ENCODE peak calls at places on chromosomes 12 and 14, in ten cellular contexts. Z, W, H, J, F, E, D, Y, I and G are unnamed samples. For H3K4me1, the result is how much of the 10 kb centered on the place peaks cover.

GRCh38 chr12:65962921-65963883 is 138.9 kb downstream of the HMGA2 start:
- DNase-seq in Y (no peak), F (no peak), W (peak), J (peak), E (peak), H (no peak), I (peak), Z (no peak), D (no peak), G (peak)

GRCh38 chr14:41662780-41663477 is 56.3 kb downstream of the LRFN5 start:
- DNase-seq in I (peak), W (no peak), D (no peak), Z (no peak), H (no peak), Y (no peak), J (no peak), F (no peak), E (no peak), G (no peak)

GRCh38 chr14:70392676-70393075 is 24.2 kb downstream of the SYNJ2BP start:
- DNase-seq in J (no peak), Z (no peak), I (no peak), W (no peak), Y (no peak), F (no peak), E (no peak), H (no peak), D (no peak), G (no peak)

GRCh38 chr14:85416771-85417170 is 113.2 kb upstream of the FLRT2 start:
- DNase-seq in W (no peak), F (no peak), H (no peak), Z (no peak), D (no peak), E (peak), Y (no peak), J (no peak), I (peak), G (no peak)

GRCh38 chr12:1616233-1617066 is 12.6 kb upstream of the WNT5B start:
- DNase-seq in H (no peak), F (peak), D (no peak), E (no peak), Z (peak), Y (no peak), J (no peak), I (no peak), W (no peak), G (no peak)

GRCh38 chr14:71203306-71203705 is 296.0 kb downstream of the PCNX1 start:
- DNase-seq in F (no peak), D (no peak), H (no peak), Z (no peak), W (no peak), E (no peak), I (peak), J (no peak), Y (no peak), G (no peak)

GRCh38 chr12:44654641-44655625 is 221.2 kb downstream of the NELL2 start:
- DNase-seq in I (no peak), E (no peak), Z (no peak), F (no peak), D (no peak), H (no peak), Y (no peak), W (no peak), J (peak), G (no peak)

GRCh38 chr14:93137864-93138263 is 22.1 kb upstream of the ITPK1 start:
- DNase-seq in E (peak), H (peak), W (peak), F (peak), J (peak), I (no peak), Y (no peak), D (peak), Z (peak), G (peak)

GRCh38 chr12:90974286-90974685 is 19.3 kb upstream of the CCER1 start:
- DNase-seq in H (no peak), Y (no peak), J (no peak), W (no peak), D (no peak), E (no peak), I (peak), Z (no peak), F (no peak), G (no peak)

GRCh38 chr14:69214376-69214775 is 23.1 kb downstream of the EXD2 start:
- DNase-seq in I (peak), H (no peak), Y (peak), D (no peak), F (no peak), E (peak), Z (no peak), W (no peak), J (no peak), G (no peak)

GRCh38 chr12:48997719-48998496 is 1.3 kb downstream of the DDN start:
- DNase-seq in Y (peak), I (no peak), D (no peak), J (no peak), Z (no peak), W (no peak), F (no peak), H (no peak), E (peak), G (peak)

GRCh38 chr14:48792376-48793024 is 793.7 kb downstream of the RPS29 start:
- DNase-seq in E (peak), Z (peak), I (peak), D (no peak), J (no peak), F (no peak), W (no peak), Y (no peak), H (peak), G (no peak)

GRCh38 chr12:22670762-22671161 is 45.8 kb downstream of the ETNK1 start:
- DNase-seq in Y (no peak), H (no peak), Z (no peak), J (no peak), F (no peak), D (no peak), I (no peak), W (no peak), E (no peak), G (no peak)

GRCh38 chr14:20805485-20805884 is 2.8 kb upstream of the RNASE1 start:
- DNase-seq in I (no peak), J (no peak), F (no peak), Y (no peak), H (no peak), E (no peak), W (no peak), D (no peak), Z (no peak), G (no peak)

GRCh38 chr14:28751467-28752058 is 15.0 kb upstream of the FOXG1 start:
- DNase-seq in I (peak), Z (no peak), Y (no peak), F (no peak), H (no peak), W (no peak), D (no peak), J (peak), E (peak), G (peak)

GRCh38 chr12:6630696-6631095 is 5.1 kb downstream of the LPAR5 start:
- DNase-seq in Z (no peak), W (no peak), F (no peak), J (no peak), D (no peak), E (peak), I (no peak), Y (no peak), H (no peak), G (peak)

GRCh38 chr14:75380656-75381055 is 47.2 kb upstream of the JDP2 start:
- DNase-seq in I (no peak), E (no peak), Y (no peak), F (no peak), D (no peak), H (no peak), Z (no peak), J (peak), W (peak), G (no peak)

GRCh38 chr12:50825372-50825838 is 17.3 kb upstream of the TMPRSS12 start:
- DNase-seq in D (no peak), J (peak), F (no peak), Z (no peak), E (peak), H (no peak), W (no peak), Y (no peak), I (peak), G (no peak)

GRCh38 chr12:126873701-126874100 is 1393.3 kb upstream of the TMEM132C start:
- DNase-seq in I (no peak), Y (no peak), F (no peak), H (no peak), J (no peak), W (no peak), Z (no peak), E (no peak), D (no peak), G (no peak)
- H3K4me3 ChIP-seq in I (no peak), Y (no peak), F (no peak), H (no peak), J (no peak), W (no peak), Z (no peak), E (no peak), D (no peak), G (no peak)

DNA sequence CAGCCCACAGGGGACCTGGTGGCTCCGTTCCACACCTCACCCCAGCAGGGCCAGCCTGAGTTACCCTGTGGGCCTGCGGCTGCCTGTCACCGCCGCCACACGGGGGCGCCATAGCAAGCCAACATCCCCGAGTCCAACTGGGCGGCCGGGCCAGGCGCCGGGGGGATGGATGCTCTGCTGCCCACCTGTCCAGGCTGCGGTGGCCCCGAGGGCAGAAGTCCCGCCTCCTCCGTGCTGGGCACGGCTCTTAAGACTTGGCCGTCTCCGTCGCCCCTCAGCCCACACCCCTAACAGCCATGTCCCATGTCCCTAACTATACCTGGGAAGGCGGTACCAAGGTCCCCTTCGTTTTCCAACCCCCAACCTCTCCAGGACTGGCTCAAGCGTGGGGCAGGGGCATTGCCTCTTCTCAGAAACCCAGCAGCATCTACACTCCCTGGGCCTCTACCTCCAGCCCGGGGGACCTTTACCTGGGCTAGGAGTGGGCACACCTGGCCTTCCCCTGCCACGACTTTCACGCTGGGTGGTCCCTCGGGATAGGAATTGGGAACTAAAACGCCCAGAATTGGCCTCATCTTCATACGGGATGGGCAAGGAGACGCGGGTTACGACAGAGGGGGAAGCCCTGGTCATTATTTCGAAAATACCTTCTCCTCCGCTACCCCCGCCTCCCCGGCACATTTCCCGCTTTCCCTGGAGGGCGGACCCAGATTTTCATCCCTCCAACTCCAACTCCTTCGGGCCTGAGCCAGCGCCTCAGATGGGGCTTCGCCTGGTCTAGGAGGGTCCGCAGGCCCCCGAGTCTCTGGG is 1.1 kb upstream of the CYP46A1 start:
- DNase-seq in E (peak), Y (peak), W (peak), I (peak), D (peak), F (peak), J (peak), Z (peak), H (peak), G (peak)
- H3K4me1 ChIP-seq in E (under half), Y (under half), W (under half), I (under half), D (under half), F (under half), J (under half), Z (under half), H (under half), G (under half)

DNA sequence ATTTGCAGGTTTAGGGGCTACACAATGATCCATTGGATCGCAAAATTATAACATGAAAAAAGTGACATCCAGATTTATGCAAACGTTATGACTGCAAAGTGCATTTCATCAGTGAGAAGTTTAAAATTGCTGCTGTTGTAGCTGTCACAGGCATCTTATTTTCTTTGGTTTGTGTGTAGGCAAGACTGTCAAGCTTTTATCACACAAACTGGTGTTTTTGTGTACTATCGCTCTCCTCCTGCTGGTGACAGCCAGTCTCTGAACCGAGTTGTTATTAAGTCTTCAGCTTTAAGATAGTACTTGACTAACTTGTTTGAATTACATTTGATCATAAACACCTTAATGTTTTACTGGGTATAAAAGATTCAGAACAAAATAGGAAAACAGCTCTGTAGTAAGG is 103.3 kb upstream of the RMST start:
- DNase-seq in H (no peak), D (no peak), J (no peak), F (no peak), E (no peak), I (no peak), Z (no peak), W (no peak), Y (no peak), G (no peak)
- TF ChIP-seq CTCF in H (no peak), D (no peak), J (no peak), F (no peak), E (no peak), I (no peak), Z (no peak), W (no peak), Y (no peak), G (no peak)

GRCh38 chr12:8628731-8629130 is 16.1 kb upstream of the AICDA start:
- DNase-seq in H (no peak), F (no peak), Z (no peak), D (no peak), E (no peak), Y (no peak), I (peak), J (no peak), W (no peak), G (no peak)

GRCh38 chr12:8629486-8630033 is 16.9 kb upstream of the AICDA start:
- DNase-seq in E (no peak), D (no peak), I (peak), Y (no peak), J (peak), H (no peak), W (no peak), Z (no peak), F (no peak), G (no peak)

DNA sequence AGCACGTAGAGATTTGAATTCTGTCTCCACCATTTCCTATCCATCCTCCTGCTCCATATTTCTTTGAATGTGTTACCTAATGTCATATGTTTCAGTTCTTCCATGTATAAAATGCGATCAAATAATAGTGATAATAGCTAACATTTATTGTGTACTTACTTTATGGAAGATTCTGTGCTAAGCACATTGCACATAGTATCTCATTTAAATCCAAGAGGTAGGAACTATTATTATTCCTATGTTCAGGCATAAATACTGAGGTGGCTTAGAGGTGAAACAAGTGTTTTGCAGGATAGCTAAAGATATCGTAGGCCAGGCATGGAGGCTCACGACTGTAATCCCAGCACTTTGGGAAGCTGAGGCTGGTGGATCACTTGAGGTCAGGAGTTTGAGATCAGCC is 17.5 kb upstream of the AICDA start:
- DNase-seq in Y (no peak), F (no peak), E (no peak), I (no peak), H (no peak), J (no peak), Z (no peak), W (no peak), D (no peak), G (no peak)
- H3K4me3 ChIP-seq in Y (no peak), F (no peak), E (no peak), I (no peak), H (no peak), J (no peak), Z (no peak), W (no peak), D (no peak), G (no peak)

GRCh38 chr12:131142891-131143637 is 189.4 kb downstream of the ADGRD1 start:
- DNase-seq in J (no peak), F (no peak), E (no peak), D (peak), Y (no peak), I (no peak), W (no peak), H (no peak), Z (peak), G (no peak)

GRCh38 chr12:131139363-131140068 is 185.8 kb downstream of the ADGRD1 start:
- DNase-seq in J (no peak), E (no peak), Y (no peak), H (peak), D (peak), I (no peak), W (no peak), F (no peak), Z (peak), G (no peak)

GRCh38 chr12:131140697-131141096 is 187.0 kb downstream of the ADGRD1 start:
- DNase-seq in F (no peak), H (no peak), Y (no peak), J (no peak), Z (peak), E (no peak), W (no peak), I (no peak), D (peak), G (no peak)

GRCh38 chr12:131140069-131140435 is 186.3 kb downstream of the ADGRD1 start:
- DNase-seq in E (no peak), J (no peak), I (no peak), F (no peak), Y (no peak), H (no peak), D (no peak), W (no peak), Z (no peak), G (no peak)

DNA sequence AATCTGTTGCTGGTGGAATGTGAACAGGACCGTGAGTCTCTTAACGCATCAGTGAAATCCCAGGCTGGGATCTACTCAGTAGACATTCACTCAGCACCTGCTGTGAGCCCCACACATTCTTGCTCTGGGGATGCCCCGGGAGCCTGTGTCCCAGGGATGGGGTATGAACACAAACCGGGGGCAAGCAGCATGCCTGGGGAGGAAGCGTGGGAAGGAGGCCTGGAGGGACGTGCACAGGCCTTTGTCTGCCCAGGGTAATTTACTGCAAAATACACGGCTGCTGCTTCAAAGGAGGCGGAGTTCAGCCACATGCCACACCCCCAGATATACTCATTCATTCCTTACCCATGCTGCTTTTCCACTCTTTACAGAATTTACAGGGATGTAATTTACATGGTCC is 187.8 kb downstream of the ADGRD1 start:
- DNase-seq in W (no peak), D (peak), F (no peak), J (no peak), E (no peak), I (no peak), Y (no peak), Z (peak), H (no peak), G (no peak)
- H3K4me1 ChIP-seq in W (under half), D (under half), F (under half), J (under half), E (under half), I (under half), Y (under half), Z (under half), H (under half), G (under half)

DNA sequence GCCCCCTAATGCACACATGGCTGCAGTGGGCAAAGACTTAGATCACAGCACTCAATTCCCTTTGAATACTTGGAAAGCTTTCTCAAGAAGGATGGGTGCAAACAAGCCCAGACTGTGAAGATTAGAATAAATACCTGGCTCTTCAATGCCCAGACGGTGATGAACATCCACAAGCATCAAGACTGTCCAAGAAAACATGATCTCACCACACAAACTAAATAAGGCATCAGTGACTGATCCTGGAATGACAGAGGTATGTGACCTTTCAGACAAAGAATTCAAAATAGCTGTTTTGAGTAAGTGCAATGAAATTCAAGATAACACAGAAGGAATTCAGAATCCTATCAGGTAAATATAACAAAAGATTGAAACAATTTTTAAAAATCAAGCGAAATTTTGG is 43.8 kb upstream of the ZDHHC17 start:
- DNase-seq in D (no peak), F (no peak), J (peak), W (no peak), H (no peak), I (peak), Z (no peak), E (no peak), Y (no peak), G (no peak)
- TF ChIP-seq CTCF in D (no peak), F (no peak), J (no peak), W (no peak), H (no peak), I (no peak), Z (no peak), E (no peak), Y (no peak), G (no peak)

GRCh38 chr14:100238419-100239199 is at the start of gene YY1:
- DNase-seq in D (peak), J (peak), F (peak), W (peak), E (peak), Z (peak), Y (peak), I (peak), H (peak), G (peak)

GRCh38 chr14:100237735-100238418 is 1.1 kb upstream of the YY1 start:
- DNase-seq in I (peak), Z (peak), W (peak), Y (peak), D (peak), F (peak), H (peak), E (peak), J (peak), G (peak)

GRCh38 chr14:100234511-100234910 is 4.4 kb upstream of the YY1 start:
- DNase-seq in Z (no peak), Y (no peak), E (no peak), H (no peak), F (no peak), D (no peak), I (no peak), W (no peak), J (no peak), G (no peak)

GRCh38 chr14:100239200-100239839 is 376 bp downstream of the YY1 start:
- DNase-seq in E (peak), J (peak), W (peak), Y (peak), F (peak), D (peak), H (peak), Z (peak), I (no peak), G (peak)

GRCh38 chr14:100236873-100237272 is 2.1 kb upstream of the YY1 start:
- DNase-seq in E (no peak), W (no peak), F (no peak), D (no peak), Y (no peak), J (no peak), I (no peak), H (no peak), Z (no peak), G (no peak)
- H3K4me3 ChIP-seq in E (peak), W (no peak), F (peak), D (peak), Y (peak), J (peak), I (peak), H (peak), Z (no peak), G (peak)

DNA sequence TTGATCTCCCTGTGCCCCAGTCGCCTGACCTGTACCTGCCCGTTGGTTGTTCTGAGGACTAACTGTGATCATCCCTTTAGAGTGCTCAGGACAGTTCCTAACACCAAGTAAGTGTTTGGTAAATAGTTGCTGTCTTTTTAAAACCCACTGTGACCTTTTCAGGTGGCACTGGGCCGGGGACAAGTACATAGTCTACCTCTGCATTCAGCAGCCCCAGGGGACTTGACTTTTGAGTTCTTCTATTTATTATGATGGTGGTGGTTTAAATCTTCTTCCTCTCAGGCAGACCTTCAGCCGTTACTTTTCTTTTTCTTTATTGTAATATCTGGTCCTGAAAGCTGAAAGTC is 38.8 kb downstream of the EVL start:
- DNase-seq in Y (no peak), E (no peak), H (no peak), D (peak), Z (no peak), J (no peak), F (no peak), W (no peak), I (no peak), G (no peak)
- H3K4me1 ChIP-seq in Y (under half), E (under half), H (half or more), D (under half), Z (under half), J (under half), F (half or more), W (under half), I (under half), G (under half)